ENCODE peak calls at places on chromosomes 4 and X, in ten cellular contexts. One of them, this sample, is unnamed.

GRCh38 chrX:40945366-40945713 is 139.9 kb upstream of the USP9X start:
- DNase-seq in fibroblast of villous mesenchyme: peak; percentile 89
- DNase-seq in endothelial cell of umbilical vein: peak; percentile 76
- DNase-seq in A673: peak; percentile 39
- DNase-seq in OCI-LY7: no peak
- DNase-seq in mesenchymal stem cell: peak; percentile 75
- DNase-seq in mucosa of descending colon: peak; percentile 39
- DNase-seq in brain microvascular endothelial cell: peak; percentile 59
- DNase-seq in mammary epithelial cell: peak; percentile 63
- DNase-seq in aorta: no peak
- DNase-seq in this sample: peak; percentile 45

GRCh38 chr4:108272566-108272965 is 103.8 kb upstream of the LEF1 start:
- DNase-seq in fibroblast of villous mesenchyme: peak; percentile 81
- DNase-seq in endothelial cell of umbilical vein: no peak
- DNase-seq in A673: no peak
- DNase-seq in OCI-LY7: no peak
- DNase-seq in mesenchymal stem cell: peak; percentile 87
- DNase-seq in mucosa of descending colon: no peak
- DNase-seq in brain microvascular endothelial cell: peak; percentile 12
- DNase-seq in mammary epithelial cell: peak; percentile 41
- DNase-seq in aorta: no peak
- DNase-seq in this sample: no peak

GRCh38 chr4:152138451-152138850 is 377.6 kb upstream of the GATB start:
- DNase-seq in fibroblast of villous mesenchyme: no peak
- DNase-seq in endothelial cell of umbilical vein: no peak
- DNase-seq in A673: no peak
- DNase-seq in OCI-LY7: no peak
- DNase-seq in mesenchymal stem cell: no peak
- DNase-seq in mucosa of descending colon: no peak
- DNase-seq in brain microvascular endothelial cell: no peak
- DNase-seq in mammary epithelial cell: no peak
- DNase-seq in aorta: no peak
- DNase-seq in this sample: no peak

GRCh38 chr4:176034498-176034897 is 31.1 kb upstream of the WDR17 start:
- DNase-seq in fibroblast of villous mesenchyme: peak; percentile 64
- DNase-seq in endothelial cell of umbilical vein: peak; percentile 14
- DNase-seq in A673: peak; percentile 34
- DNase-seq in OCI-LY7: peak; percentile 35
- DNase-seq in mesenchymal stem cell: peak; percentile 63
- DNase-seq in mucosa of descending colon: peak; percentile 15
- DNase-seq in brain microvascular endothelial cell: no peak
- DNase-seq in mammary epithelial cell: peak; percentile 4
- DNase-seq in aorta: no peak
- DNase-seq in this sample: no peak

GRCh38 chr4:141654098-141654497 is 17.7 kb downstream of the IL15 start:
- DNase-seq in fibroblast of villous mesenchyme: no peak
- DNase-seq in endothelial cell of umbilical vein: peak; percentile 82
- DNase-seq in A673: peak; percentile 44
- DNase-seq in OCI-LY7: no peak
- DNase-seq in mesenchymal stem cell: peak; percentile 29
- DNase-seq in mucosa of descending colon: peak; percentile 58
- DNase-seq in brain microvascular endothelial cell: no peak
- DNase-seq in mammary epithelial cell: no peak
- DNase-seq in aorta: peak; percentile 52
- DNase-seq in this sample: no peak

GRCh38 chrX:307261-308111 is 11.1 kb downstream of the GTPBP6 start:
- DNase-seq in fibroblast of villous mesenchyme: no peak
- DNase-seq in endothelial cell of umbilical vein: no peak
- DNase-seq in A673: no peak
- DNase-seq in OCI-LY7: no peak
- DNase-seq in mesenchymal stem cell: no peak
- DNase-seq in mucosa of descending colon: no peak
- DNase-seq in brain microvascular endothelial cell: no peak
- DNase-seq in mammary epithelial cell: no peak
- DNase-seq in aorta: peak; percentile 46
- DNase-seq in this sample: no peak

GRCh38 chr4:89109841-89110540 is 1.3 kb upstream of the TIGD2 start:
- DNase-seq in fibroblast of villous mesenchyme: no peak
- DNase-seq in endothelial cell of umbilical vein: peak; percentile 13
- DNase-seq in A673: no peak
- DNase-seq in OCI-LY7: no peak
- DNase-seq in mesenchymal stem cell: no peak
- DNase-seq in mucosa of descending colon: no peak
- DNase-seq in brain microvascular endothelial cell: no peak
- DNase-seq in mammary epithelial cell: no peak
- DNase-seq in aorta: no peak
- DNase-seq in this sample: no peak

GRCh38 chr4:3851881-3852280 is 85.7 kb downstream of the ADRA2C start:
- DNase-seq in fibroblast of villous mesenchyme: no peak
- DNase-seq in endothelial cell of umbilical vein: no peak
- DNase-seq in A673: peak; percentile 22
- DNase-seq in OCI-LY7: no peak
- DNase-seq in mesenchymal stem cell: no peak
- DNase-seq in mucosa of descending colon: no peak
- DNase-seq in brain microvascular endothelial cell: no peak
- DNase-seq in mammary epithelial cell: no peak
- DNase-seq in aorta: no peak
- DNase-seq in this sample: no peak

GRCh38 chr4:66591968-66592367 is 921.7 kb upstream of the EPHA5 start:
- DNase-seq in fibroblast of villous mesenchyme: no peak
- DNase-seq in endothelial cell of umbilical vein: no peak
- DNase-seq in A673: no peak
- DNase-seq in OCI-LY7: no peak
- DNase-seq in mesenchymal stem cell: no peak
- DNase-seq in mucosa of descending colon: no peak
- DNase-seq in brain microvascular endothelial cell: no peak
- DNase-seq in mammary epithelial cell: no peak
- DNase-seq in aorta: no peak
- DNase-seq in this sample: no peak

GRCh38 chrX:39149761-39150160 is 348.5 kb downstream of the MID1IP1 start:
- DNase-seq in fibroblast of villous mesenchyme: peak; percentile 54
- DNase-seq in endothelial cell of umbilical vein: peak; percentile 19
- DNase-seq in A673: peak; percentile 53
- DNase-seq in OCI-LY7: peak; percentile 65
- DNase-seq in mesenchymal stem cell: peak; percentile 23
- DNase-seq in mucosa of descending colon: peak; percentile 89
- DNase-seq in brain microvascular endothelial cell: peak; percentile 36
- DNase-seq in mammary epithelial cell: peak; percentile 12
- DNase-seq in aorta: peak; percentile 81
- DNase-seq in this sample: peak; percentile 51

GRCh38 chrX:137427061-137427778 is 138.7 kb upstream of the ZIC3 start:
- DNase-seq in fibroblast of villous mesenchyme: no peak
- DNase-seq in endothelial cell of umbilical vein: no peak
- DNase-seq in A673: no peak
- DNase-seq in OCI-LY7: no peak
- DNase-seq in mesenchymal stem cell: no peak
- DNase-seq in mucosa of descending colon: no peak
- DNase-seq in brain microvascular endothelial cell: no peak
- DNase-seq in mammary epithelial cell: no peak
- DNase-seq in aorta: no peak
- DNase-seq in this sample: no peak
- H3K4me3 ChIP-seq in fibroblast of villous mesenchyme: peak overlapping the region; percentile 40
- H3K4me3 ChIP-seq in endothelial cell of umbilical vein: no peak overlapping the region
- H3K4me3 ChIP-seq in A673: peak overlapping the region; percentile 45
- H3K4me3 ChIP-seq in OCI-LY7: no peak overlapping the region
- H3K4me3 ChIP-seq in mesenchymal stem cell: peak overlapping the region; percentile 36
- H3K4me3 ChIP-seq in mucosa of descending colon: no peak overlapping the region
- H3K4me3 ChIP-seq in brain microvascular endothelial cell: peak overlapping the region; percentile 15
- H3K4me3 ChIP-seq in mammary epithelial cell: peak overlapping the region; percentile 11
- H3K4me3 ChIP-seq in aorta: peak overlapping the region; percentile 6
- H3K4me3 ChIP-seq in this sample: no peak overlapping the region

DNA sequence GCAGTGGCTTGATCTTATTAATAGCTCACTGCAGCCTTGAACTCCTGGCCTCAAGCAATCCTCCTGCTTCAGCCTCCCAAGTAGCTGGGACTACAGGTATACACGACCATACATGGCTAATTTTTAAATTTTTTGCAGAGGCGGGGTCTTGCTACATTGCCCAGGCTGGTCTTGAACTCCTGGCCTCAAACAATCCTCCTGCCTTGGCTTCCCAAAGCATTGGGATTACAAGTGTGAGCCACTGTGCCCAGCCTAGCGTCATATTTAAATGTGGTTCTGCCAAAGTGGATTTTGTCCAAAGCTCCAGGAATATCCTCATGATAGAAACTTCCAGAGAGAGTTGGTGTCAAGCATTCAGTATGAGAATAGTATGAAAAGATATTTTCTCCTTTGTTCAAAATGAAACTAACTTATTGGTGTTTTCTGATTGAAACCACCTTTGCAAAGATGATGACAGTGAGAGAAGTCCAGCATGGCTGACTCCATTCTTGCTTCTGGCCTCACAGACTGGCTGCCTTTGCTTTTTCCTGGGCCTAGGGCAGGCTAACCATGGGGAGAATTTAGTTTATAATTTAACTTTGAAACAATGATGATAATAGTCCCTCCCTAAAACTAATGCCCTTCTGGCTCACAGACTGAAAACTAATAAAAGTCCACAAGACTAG is 129.0 kb downstream of the C4orf51 start:
- DNase-seq in fibroblast of villous mesenchyme: no peak
- DNase-seq in endothelial cell of umbilical vein: no peak
- DNase-seq in A673: no peak
- DNase-seq in OCI-LY7: no peak
- DNase-seq in mesenchymal stem cell: no peak
- DNase-seq in mucosa of descending colon: no peak
- DNase-seq in brain microvascular endothelial cell: no peak
- DNase-seq in mammary epithelial cell: no peak
- DNase-seq in aorta: no peak
- DNase-seq in this sample: no peak
- H3K4me3 ChIP-seq in fibroblast of villous mesenchyme: no peak overlapping the region
- H3K4me3 ChIP-seq in endothelial cell of umbilical vein: no peak overlapping the region
- H3K4me3 ChIP-seq in A673: no peak overlapping the region
- H3K4me3 ChIP-seq in OCI-LY7: no peak overlapping the region
- H3K4me3 ChIP-seq in mesenchymal stem cell: no peak overlapping the region
- H3K4me3 ChIP-seq in mucosa of descending colon: no peak overlapping the region
- H3K4me3 ChIP-seq in brain microvascular endothelial cell: no peak overlapping the region
- H3K4me3 ChIP-seq in mammary epithelial cell: no peak overlapping the region
- H3K4me3 ChIP-seq in aorta: no peak overlapping the region
- H3K4me3 ChIP-seq in this sample: no peak overlapping the region

GRCh38 chrX:9867214-9867613 is 81.0 kb downstream of the SHROOM2 start:
- DNase-seq in fibroblast of villous mesenchyme: no peak
- DNase-seq in endothelial cell of umbilical vein: no peak
- DNase-seq in A673: no peak
- DNase-seq in OCI-LY7: no peak
- DNase-seq in mesenchymal stem cell: no peak
- DNase-seq in mucosa of descending colon: no peak
- DNase-seq in brain microvascular endothelial cell: no peak
- DNase-seq in mammary epithelial cell: no peak
- DNase-seq in aorta: no peak
- DNase-seq in this sample: no peak

GRCh38 chrX:9866633-9867032 is 80.4 kb downstream of the SHROOM2 start:
- DNase-seq in fibroblast of villous mesenchyme: peak; percentile 51
- DNase-seq in endothelial cell of umbilical vein: peak; percentile 32
- DNase-seq in A673: no peak
- DNase-seq in OCI-LY7: no peak
- DNase-seq in mesenchymal stem cell: peak; percentile 47
- DNase-seq in mucosa of descending colon: no peak
- DNase-seq in brain microvascular endothelial cell: no peak
- DNase-seq in mammary epithelial cell: no peak
- DNase-seq in aorta: no peak
- DNase-seq in this sample: no peak

GRCh38 chrX:9864011-9864410 is 77.8 kb downstream of the SHROOM2 start:
- DNase-seq in fibroblast of villous mesenchyme: no peak
- DNase-seq in endothelial cell of umbilical vein: no peak
- DNase-seq in A673: no peak
- DNase-seq in OCI-LY7: no peak
- DNase-seq in mesenchymal stem cell: no peak
- DNase-seq in mucosa of descending colon: no peak
- DNase-seq in brain microvascular endothelial cell: no peak
- DNase-seq in mammary epithelial cell: no peak
- DNase-seq in aorta: no peak
- DNase-seq in this sample: no peak

GRCh38 chrX:9867753-9868152 is 81.5 kb downstream of the SHROOM2 start:
- DNase-seq in fibroblast of villous mesenchyme: no peak
- DNase-seq in endothelial cell of umbilical vein: no peak
- DNase-seq in A673: no peak
- DNase-seq in OCI-LY7: no peak
- DNase-seq in mesenchymal stem cell: no peak
- DNase-seq in mucosa of descending colon: no peak
- DNase-seq in brain microvascular endothelial cell: peak; percentile 38
- DNase-seq in mammary epithelial cell: no peak
- DNase-seq in aorta: no peak
- DNase-seq in this sample: no peak

GRCh38 chrX:9865804-9866471 is 79.7 kb downstream of the SHROOM2 start:
- DNase-seq in fibroblast of villous mesenchyme: no peak
- DNase-seq in endothelial cell of umbilical vein: peak; percentile 60
- DNase-seq in A673: no peak
- DNase-seq in OCI-LY7: no peak
- DNase-seq in mesenchymal stem cell: peak; percentile 71
- DNase-seq in mucosa of descending colon: no peak
- DNase-seq in brain microvascular endothelial cell: peak; percentile 24
- DNase-seq in mammary epithelial cell: peak; percentile 32
- DNase-seq in aorta: no peak
- DNase-seq in this sample: no peak
- H3K4me3 ChIP-seq in fibroblast of villous mesenchyme: no peak overlapping the region
- H3K4me3 ChIP-seq in endothelial cell of umbilical vein: no peak overlapping the region
- H3K4me3 ChIP-seq in A673: no peak overlapping the region
- H3K4me3 ChIP-seq in OCI-LY7: no peak overlapping the region
- H3K4me3 ChIP-seq in mesenchymal stem cell: no peak overlapping the region
- H3K4me3 ChIP-seq in mucosa of descending colon: no peak overlapping the region
- H3K4me3 ChIP-seq in brain microvascular endothelial cell: no peak overlapping the region
- H3K4me3 ChIP-seq in mammary epithelial cell: no peak overlapping the region
- H3K4me3 ChIP-seq in aorta: no peak overlapping the region
- H3K4me3 ChIP-seq in this sample: no peak overlapping the region

GRCh38 chrX:1354036-1355019 is 17.7 kb downstream of the IL3RA start:
- DNase-seq in fibroblast of villous mesenchyme: no peak
- DNase-seq in endothelial cell of umbilical vein: no peak
- DNase-seq in A673: no peak
- DNase-seq in OCI-LY7: no peak
- DNase-seq in mesenchymal stem cell: no peak
- DNase-seq in mucosa of descending colon: no peak
- DNase-seq in brain microvascular endothelial cell: no peak
- DNase-seq in mammary epithelial cell: no peak
- DNase-seq in aorta: no peak
- DNase-seq in this sample: no peak

GRCh38 chrX:1355131-1355799 is 18.7 kb downstream of the IL3RA start:
- DNase-seq in fibroblast of villous mesenchyme: no peak
- DNase-seq in endothelial cell of umbilical vein: no peak
- DNase-seq in A673: no peak
- DNase-seq in OCI-LY7: peak; percentile 39
- DNase-seq in mesenchymal stem cell: no peak
- DNase-seq in mucosa of descending colon: no peak
- DNase-seq in brain microvascular endothelial cell: no peak
- DNase-seq in mammary epithelial cell: no peak
- DNase-seq in aorta: no peak
- DNase-seq in this sample: no peak

GRCh38 chrX:1357993-1358392 is 21.4 kb downstream of the IL3RA start:
- DNase-seq in fibroblast of villous mesenchyme: no peak
- DNase-seq in endothelial cell of umbilical vein: no peak
- DNase-seq in A673: no peak
- DNase-seq in OCI-LY7: no peak
- DNase-seq in mesenchymal stem cell: no peak
- DNase-seq in mucosa of descending colon: no peak
- DNase-seq in brain microvascular endothelial cell: no peak
- DNase-seq in mammary epithelial cell: no peak
- DNase-seq in aorta: no peak
- DNase-seq in this sample: no peak

GRCh38 chrX:1358793-1359476 is 22.4 kb downstream of the IL3RA start:
- DNase-seq in fibroblast of villous mesenchyme: no peak
- DNase-seq in endothelial cell of umbilical vein: no peak
- DNase-seq in A673: no peak
- DNase-seq in OCI-LY7: no peak
- DNase-seq in mesenchymal stem cell: no peak
- DNase-seq in mucosa of descending colon: no peak
- DNase-seq in brain microvascular endothelial cell: no peak
- DNase-seq in mammary epithelial cell: no peak
- DNase-seq in aorta: no peak
- DNase-seq in this sample: no peak

GRCh38 chrX:1355800-1356148 is 19.2 kb downstream of the IL3RA start:
- DNase-seq in fibroblast of villous mesenchyme: no peak
- DNase-seq in endothelial cell of umbilical vein: no peak
- DNase-seq in A673: no peak
- DNase-seq in OCI-LY7: no peak
- DNase-seq in mesenchymal stem cell: no peak
- DNase-seq in mucosa of descending colon: no peak
- DNase-seq in brain microvascular endothelial cell: no peak
- DNase-seq in mammary epithelial cell: no peak
- DNase-seq in aorta: no peak
- DNase-seq in this sample: no peak
- H3K4me3 ChIP-seq in fibroblast of villous mesenchyme: no peak overlapping the region
- H3K4me3 ChIP-seq in endothelial cell of umbilical vein: no peak overlapping the region
- H3K4me3 ChIP-seq in A673: no peak overlapping the region
- H3K4me3 ChIP-seq in OCI-LY7: no peak overlapping the region
- H3K4me3 ChIP-seq in mesenchymal stem cell: no peak overlapping the region
- H3K4me3 ChIP-seq in mucosa of descending colon: no peak overlapping the region
- H3K4me3 ChIP-seq in brain microvascular endothelial cell: no peak overlapping the region
- H3K4me3 ChIP-seq in mammary epithelial cell: no peak overlapping the region
- H3K4me3 ChIP-seq in aorta: no peak overlapping the region
- H3K4me3 ChIP-seq in this sample: no peak overlapping the region